ENCODE peak calls at places on chromosome 7, in four cellular contexts. J, P, K and Q are unnamed samples.

GRCh38 chr7:80604436-80604835 is 34.0 kb upstream of the CD36 start:
- DNase-seq in J (no peak), P (no peak), K (no peak), Q (no peak)

GRCh38 chr7:117269895-117270294 is 53.0 kb downstream of the WNT2 start:
- DNase-seq in J (no peak), P (no peak), K (no peak), Q (no peak)

GRCh38 chr7:98287486-98287959 is 6.0 kb downstream of the BRI3 start:
- DNase-seq in J (no peak), P (no peak), K (no peak), Q (no peak)

GRCh38 chr7:149599636-149600206 is 102.1 kb upstream of the ZNF746 start:
- DNase-seq in J (no peak), P (no peak), K (no peak), Q (no peak)

GRCh38 chr7:40579401-40579800 is 444.6 kb downstream of the SUGCT start:
- DNase-seq in J (no peak), P (no peak), K (no peak), Q (no peak)

GRCh38 chr7:21903074-21903786 is 42.5 kb downstream of the CDCA7L start:
- DNase-seq in J (no peak), P (no peak), K (no peak), Q (no peak)

GRCh38 chr7:47444376-47445098 is 137.4 kb downstream of the TNS3 start:
- DNase-seq in J (no peak), P (no peak), K (no peak), Q (no peak)

GRCh38 chr7:137642467-137642866 is 204.3 kb downstream of the DGKI start:
- DNase-seq in J (no peak), P (no peak), K (no peak), Q (no peak)